ENCODE peak calls at places on chromosomes 11 and 22, in four cellular contexts. One of them, this sample, is unnamed. For H3K36me3, the result is how much of the 10 kb centered on the place peaks cover.

GRCh38 chr22:49503896-49504521 is 323.7 kb downstream of the BRD1 start:
- DNase-seq in psoas muscle: no peak
- DNase-seq in stomach: peak
- DNase-seq in neuronal stem cell: no peak
- DNase-seq in this sample: no peak

GRCh38 chr11:12469451-12469850 is 92.1 kb downstream of the PARVA start:
- DNase-seq in psoas muscle: peak
- DNase-seq in stomach: no peak
- DNase-seq in neuronal stem cell: no peak
- DNase-seq in this sample: no peak

GRCh38 chr22:39174498-39175120 is 22.1 kb upstream of the CBX7 start:
- DNase-seq in neuronal stem cell: peak
- DNase-seq in stomach: peak
- DNase-seq in psoas muscle: peak
- DNase-seq in this sample: peak

GRCh38 chr11:777288-778255 is at the start of gene GATD1:
- DNase-seq in psoas muscle: peak
- DNase-seq in stomach: peak
- DNase-seq in neuronal stem cell: peak
- DNase-seq in this sample: peak

GRCh38 chr11:24661313-24661712 is 164.5 kb downstream of the LUZP2 start:
- DNase-seq in stomach: no peak
- DNase-seq in neuronal stem cell: no peak
- DNase-seq in psoas muscle: no peak
- DNase-seq in this sample: no peak

GRCh38 chr11:2383823-2384722 is 7.0 kb downstream of the CD81 start:
- DNase-seq in neuronal stem cell: no peak
- DNase-seq in psoas muscle: peak
- DNase-seq in stomach: no peak
- DNase-seq in this sample: no peak

GRCh38 chr11:76102772-76103171 is 103.5 kb downstream of the WNT11 start:
- DNase-seq in neuronal stem cell: no peak
- DNase-seq in psoas muscle: peak
- DNase-seq in stomach: peak
- DNase-seq in this sample: no peak

GRCh38 chr22:48104786-48105185 is 1342.3 kb downstream of the TBC1D22A start:
- DNase-seq in stomach: peak
- DNase-seq in psoas muscle: no peak
- DNase-seq in neuronal stem cell: no peak
- DNase-seq in this sample: peak

GRCh38 chr11:67494371-67495233 is 10.6 kb downstream of the PITPNM1 start:
- DNase-seq in neuronal stem cell: no peak
- DNase-seq in stomach: no peak
- DNase-seq in psoas muscle: no peak
- DNase-seq in this sample: no peak

GRCh38 chr11:100404907-100405306 is 282.2 kb upstream of the ARHGAP42 start:
- DNase-seq in neuronal stem cell: no peak
- DNase-seq in psoas muscle: no peak
- DNase-seq in stomach: no peak
- DNase-seq in this sample: no peak

GRCh38 chr11:109697140-109697843 is 275.3 kb downstream of the C11orf87 start:
- DNase-seq in neuronal stem cell: peak
- DNase-seq in stomach: no peak
- DNase-seq in psoas muscle: no peak
- DNase-seq in this sample: no peak

DNA sequence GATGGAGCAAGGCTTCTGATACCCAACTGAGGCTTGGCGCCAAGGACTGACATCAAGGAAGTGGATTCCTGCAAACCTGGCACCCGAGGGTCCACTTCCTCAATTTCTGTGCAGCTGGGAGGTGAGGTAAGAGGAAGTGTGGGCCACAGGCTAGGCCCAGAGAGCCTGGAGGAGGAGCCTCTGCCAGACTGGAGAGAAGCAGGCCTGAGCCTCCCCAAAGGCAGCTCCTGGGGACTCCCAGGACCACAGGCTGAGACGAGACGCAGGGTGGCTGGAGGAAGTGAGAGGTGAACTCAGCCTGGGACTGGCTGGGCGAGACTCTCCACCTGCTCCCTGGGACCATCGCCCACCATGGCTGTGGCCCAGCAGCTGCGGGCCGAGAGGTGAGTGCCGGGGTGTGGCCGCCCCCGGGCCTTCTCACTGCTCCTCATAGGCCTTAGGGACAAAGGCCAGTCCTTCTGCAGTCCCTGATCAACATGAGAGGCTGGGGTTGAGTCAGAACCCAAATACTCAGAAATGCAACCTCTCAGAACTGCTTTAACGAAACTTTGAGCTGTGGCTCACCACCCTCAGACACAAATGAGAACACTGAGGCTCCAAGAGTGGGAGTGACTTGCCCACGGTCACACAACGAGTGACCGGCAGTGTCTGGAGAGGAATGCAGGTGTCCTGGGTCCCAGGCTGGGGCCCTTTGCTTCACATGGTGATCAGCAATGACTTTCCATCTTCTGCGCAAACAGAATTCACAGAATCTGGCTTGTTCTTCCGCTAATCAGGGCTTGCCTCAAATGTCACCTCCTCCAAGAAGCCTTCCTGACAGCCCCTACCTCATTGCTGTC is at the start of gene NCF4:
- DNase-seq in stomach: peak
- DNase-seq in neuronal stem cell: no peak
- DNase-seq in psoas muscle: peak
- DNase-seq in this sample: peak
- H3K27ac ChIP-seq in stomach: peak
- H3K27ac ChIP-seq in neuronal stem cell: no peak
- H3K27ac ChIP-seq in psoas muscle: peak
- H3K27ac ChIP-seq in this sample: peak

GRCh38 chr22:31843526-31843925 is 89.7 kb downstream of the DEPDC5 start:
- DNase-seq in stomach: no peak
- DNase-seq in psoas muscle: no peak
- DNase-seq in neuronal stem cell: no peak
- DNase-seq in this sample: no peak

GRCh38 chr22:31846161-31847115 is 92.6 kb downstream of the DEPDC5 start:
- DNase-seq in stomach: no peak
- DNase-seq in neuronal stem cell: no peak
- DNase-seq in psoas muscle: no peak
- DNase-seq in this sample: no peak

GRCh38 chr22:31840581-31840980 is 86.8 kb downstream of the DEPDC5 start:
- DNase-seq in stomach: no peak
- DNase-seq in psoas muscle: no peak
- DNase-seq in neuronal stem cell: no peak
- DNase-seq in this sample: no peak

GRCh38 chr22:31841029-31841827 is 87.4 kb downstream of the DEPDC5 start:
- DNase-seq in neuronal stem cell: no peak
- DNase-seq in psoas muscle: no peak
- DNase-seq in stomach: no peak
- DNase-seq in this sample: no peak

DNA sequence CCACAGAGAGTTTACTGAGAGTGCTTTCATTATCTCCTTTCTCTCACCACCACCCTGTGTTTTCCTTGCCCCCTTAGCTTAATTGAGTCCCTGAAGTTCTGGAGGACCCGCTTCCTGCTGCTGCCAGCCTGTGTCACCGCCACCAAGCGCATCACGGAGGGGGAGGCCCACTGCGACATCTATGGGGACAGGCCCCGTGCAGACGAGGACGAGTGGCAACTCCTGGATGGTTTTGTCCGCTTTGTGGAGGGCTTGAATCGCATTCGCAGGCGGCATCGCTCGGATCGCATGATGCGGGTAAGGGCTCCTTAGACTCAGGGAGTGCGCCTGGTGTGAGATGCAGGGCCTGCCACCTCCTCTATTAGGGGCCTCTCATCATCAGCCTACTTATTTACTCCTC is 91.1 kb downstream of the DEPDC5 start:
- DNase-seq in neuronal stem cell: no peak
- DNase-seq in psoas muscle: no peak
- DNase-seq in stomach: no peak
- DNase-seq in this sample: no peak
- H3K4me3 ChIP-seq in neuronal stem cell: no peak
- H3K4me3 ChIP-seq in psoas muscle: no peak
- H3K4me3 ChIP-seq in stomach: no peak
- H3K4me3 ChIP-seq in this sample: no peak

GRCh38 chr22:36332623-36333331 is 55.0 kb downstream of the MYH9 start:
- DNase-seq in neuronal stem cell: no peak
- DNase-seq in psoas muscle: no peak
- DNase-seq in stomach: peak
- DNase-seq in this sample: no peak
- H3K36me3 ChIP-seq in neuronal stem cell: under half
- H3K36me3 ChIP-seq in psoas muscle: under half
- H3K36me3 ChIP-seq in stomach: under half
- H3K36me3 ChIP-seq in this sample: half or more

GRCh38 chr11:74169736-74170458 is 905 bp downstream of the C2CD3 start:
- DNase-seq in psoas muscle: no peak
- DNase-seq in neuronal stem cell: no peak
- DNase-seq in stomach: no peak
- DNase-seq in this sample: no peak
- H3K27ac ChIP-seq in psoas muscle: peak
- H3K27ac ChIP-seq in neuronal stem cell: peak
- H3K27ac ChIP-seq in stomach: peak
- H3K27ac ChIP-seq in this sample: peak